ENCODE peak calls at places on chromosome 1, in four cellular contexts. B is CD8-positive, alpha-beta T cell; I is substantia nigra; V is A549. J is an unnamed sample.

GRCh38 chr1:75053207-75053606 is 81.0 kb upstream of the LHX8 start:
- DNase-seq in I (no peak), B (no peak), V (no peak), J (no peak)

GRCh38 chr1:77661696-77662095 is 20.8 kb downstream of the ZZZ3 start:
- DNase-seq in B (no peak), V (no peak), I (no peak), J (no peak)

GRCh38 chr1:231590453-231591198 is 36.0 kb upstream of the DISC1 start:
- DNase-seq in V (peak; percentile 35), B (no peak), I (no peak), J (no peak)

GRCh38 chr1:39720094-39720999 is 18.3 kb upstream of the PPIE start:
- DNase-seq in B (no peak), I (no peak), V (no peak), J (no peak)

GRCh38 chr1:238681021-238681420 is 705.3 kb upstream of the CHRM3 start:
- DNase-seq in I (no peak), V (no peak), B (no peak), J (no peak)

GRCh38 chr1:186050360-186050759 is 316.2 kb downstream of the HMCN1 start:
- DNase-seq in I (no peak), B (no peak), V (no peak), J (no peak)

GRCh38 chr1:32321712-32322291 is 14.2 kb downstream of the MARCKSL1 start:
- DNase-seq in I (no peak), B (no peak), V (peak; percentile 42), J (no peak)

GRCh38 chr1:38452246-38452645 is 405.7 kb upstream of the POU3F1 start:
- DNase-seq in V (no peak), B (no peak), I (no peak), J (no peak)

GRCh38 chr1:222530852-222531251 is 17.1 kb downstream of the HHIPL2 start:
- DNase-seq in I (no peak), B (no peak), V (no peak), J (no peak)
- H3K27ac ChIP-seq in I (no peak overlapping the region), B (no peak overlapping the region), V (no peak overlapping the region), J (no peak overlapping the region)

GRCh38 chr1:151288502-151288901 is 6.4 kb downstream of the ZNF687 start:
- DNase-seq in I (no peak), V (no peak), B (no peak), J (no peak)

GRCh38 chr1:151287341-151287699 is 5.2 kb downstream of the ZNF687 start:
- DNase-seq in I (no peak), V (no peak), B (no peak), J (no peak)

GRCh38 chr1:151289080-151289935 is 7.2 kb downstream of the ZNF687 start:
- DNase-seq in V (no peak), I (no peak), B (no peak), J (no peak)

GRCh38 chr1:151287767-151288500 is 5.8 kb downstream of the ZNF687 start:
- DNase-seq in B (no peak), V (no peak), I (no peak), J (no peak)

DNA sequence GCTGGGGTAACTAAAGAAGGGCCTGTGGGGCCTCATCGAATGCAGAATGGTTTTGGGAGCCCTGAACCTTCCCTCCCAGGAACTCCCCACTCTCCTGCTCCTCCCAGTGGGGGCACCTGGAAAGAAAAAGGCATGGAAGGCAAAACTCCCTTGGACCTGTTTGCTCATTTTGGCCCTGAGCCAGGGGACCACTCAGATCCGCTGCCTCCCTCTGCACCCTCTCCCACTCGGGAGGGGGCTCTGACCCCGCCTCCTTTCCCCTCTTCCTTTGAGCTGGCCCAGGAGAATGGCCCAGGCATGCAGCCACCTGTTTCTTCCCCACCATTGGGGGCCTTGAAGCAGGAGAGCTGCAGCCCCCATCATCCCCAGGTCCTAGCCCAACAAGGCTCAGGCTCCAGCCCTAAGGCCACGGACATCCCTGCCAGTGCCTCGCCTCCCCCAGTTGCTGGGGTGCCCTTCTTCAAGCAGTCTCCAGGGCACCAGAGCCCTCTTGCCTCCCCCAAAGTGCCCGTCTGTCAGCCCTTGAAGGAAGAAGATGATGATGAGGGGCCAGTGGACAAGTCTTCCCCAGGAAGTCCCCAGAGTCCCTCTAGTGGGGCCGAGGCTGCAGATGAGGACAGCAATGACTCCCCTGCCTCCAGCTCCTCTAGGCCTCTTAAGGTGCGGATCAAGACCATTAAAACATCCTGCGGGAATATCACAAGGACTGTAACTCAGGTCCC is 4.7 kb downstream of the ZNF687 start:
- DNase-seq in V (no peak), B (no peak), I (no peak), J (no peak)
- H3K27ac ChIP-seq in V (no peak overlapping the region), B (no peak overlapping the region), I (no peak overlapping the region), J (no peak overlapping the region)

DNA sequence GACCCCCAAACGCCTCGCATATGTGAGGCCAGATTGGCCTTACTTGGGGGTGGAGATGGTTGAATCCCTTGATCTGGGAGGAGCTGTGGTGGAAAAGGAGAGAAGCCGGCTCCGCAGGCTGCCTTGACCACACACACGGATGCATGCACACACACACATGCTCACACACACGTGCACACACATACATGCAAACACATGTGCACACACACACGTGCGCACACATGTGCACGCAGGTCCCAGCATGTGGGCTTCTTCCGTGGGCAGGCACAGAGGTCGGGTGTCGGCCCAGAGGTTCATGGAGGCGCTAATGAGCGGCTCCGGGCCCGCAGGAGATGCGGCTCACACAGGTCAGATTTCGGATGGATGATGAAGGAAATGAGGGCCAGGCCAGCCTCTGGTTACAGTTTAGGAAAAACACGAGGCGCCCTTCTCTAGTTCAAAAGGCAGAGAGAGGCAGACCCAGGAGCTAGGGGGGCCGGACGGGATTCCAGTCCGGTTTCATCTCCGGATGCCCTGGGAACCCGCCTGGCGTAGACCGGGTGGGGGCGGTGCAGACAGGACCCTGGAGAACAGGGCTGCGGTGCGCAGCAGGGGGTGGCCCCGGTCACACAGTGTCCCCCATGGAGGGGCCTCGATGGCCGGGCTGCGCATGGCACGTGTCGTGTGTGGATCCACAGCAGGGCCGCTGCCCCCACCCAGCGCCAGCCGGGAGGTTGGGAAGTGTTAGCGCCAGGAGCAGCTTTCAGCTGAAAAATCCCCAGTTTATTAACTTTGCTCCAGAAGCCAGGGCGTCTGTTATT is 91.1 kb upstream of the ACTRT2 start:
- DNase-seq in I (no peak), B (no peak), V (no peak), J (no peak)
- H3K27ac ChIP-seq in I (no peak overlapping the region), B (no peak overlapping the region), V (no peak overlapping the region), J (no peak overlapping the region)

GRCh38 chr1:8554956-8555534 is 237.1 kb downstream of the SLC45A1 start:
- DNase-seq in B (no peak), V (no peak), I (no peak), J (peak; percentile 16)

GRCh38 chr1:8551057-8551456 is 233.1 kb downstream of the SLC45A1 start:
- DNase-seq in B (no peak), V (peak; percentile 18), I (no peak), J (no peak)

GRCh38 chr1:8551613-8552093 is 233.7 kb downstream of the SLC45A1 start:
- DNase-seq in V (no peak), B (no peak), I (no peak), J (no peak)

GRCh38 chr1:8552135-8552534 is 234.2 kb downstream of the SLC45A1 start:
- DNase-seq in B (no peak), V (no peak), I (no peak), J (no peak)

DNA sequence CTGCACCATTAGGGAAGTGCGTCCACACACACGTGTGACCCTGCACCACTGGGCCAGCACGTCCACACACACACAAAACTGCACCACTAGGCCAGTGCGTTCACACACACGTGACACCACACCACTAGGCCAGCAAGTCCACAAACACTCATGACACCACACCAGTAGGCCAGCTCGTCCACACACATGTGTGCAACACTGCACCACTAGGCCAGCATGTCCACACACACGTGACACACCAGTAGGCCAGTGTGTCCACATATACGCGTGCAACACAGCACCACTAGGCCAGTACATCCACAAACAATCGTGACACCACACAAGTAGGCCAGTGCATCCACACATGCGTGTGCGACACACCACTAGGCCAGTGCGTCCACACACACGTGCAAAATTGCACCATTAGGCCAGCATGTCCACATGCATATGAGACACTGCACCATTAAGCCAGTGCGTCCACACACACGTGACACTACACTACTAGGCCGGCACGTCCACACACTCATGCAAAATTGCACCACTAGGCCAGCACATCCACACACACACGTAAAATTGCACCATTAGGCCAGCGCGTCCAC is 235.0 kb downstream of the SLC45A1 start:
- DNase-seq in V (no peak), B (no peak), I (no peak), J (no peak)
- H3K27ac ChIP-seq in V (no peak overlapping the region), B (no peak overlapping the region), I (peak overlapping the region; percentile 62), J (no peak overlapping the region)

DNA sequence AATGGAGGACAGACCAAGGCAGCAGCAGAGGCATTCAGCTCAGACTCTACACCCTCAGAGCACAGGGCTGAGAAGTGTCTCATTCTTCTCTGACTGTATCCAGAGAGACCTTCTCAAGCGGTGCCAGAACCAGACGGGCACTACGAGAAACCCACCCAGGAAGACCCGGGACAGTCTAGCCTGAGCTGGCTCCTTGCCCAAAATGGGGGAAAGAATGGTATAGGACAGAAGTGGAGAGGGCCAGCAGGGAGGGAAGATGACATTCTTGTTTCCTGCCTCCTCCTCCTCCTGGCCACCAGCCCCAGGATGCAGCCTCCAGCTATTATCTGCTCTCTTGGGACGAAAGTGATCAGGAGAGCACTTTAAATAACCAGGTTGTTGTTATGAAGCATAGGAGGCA is 22.6 kb upstream of the PRELP start:
- DNase-seq in V (no peak), B (no peak), I (no peak), J (no peak)
- H3K27ac ChIP-seq in V (no peak overlapping the region), B (no peak overlapping the region), I (no peak overlapping the region), J (no peak overlapping the region)

GRCh38 chr1:55315552-55315951 is 100.4 kb upstream of the USP24 start:
- DNase-seq in B (no peak), V (no peak), I (no peak), J (no peak)

GRCh38 chr1:55314740-55315139 is 99.6 kb upstream of the USP24 start:
- DNase-seq in I (no peak), B (no peak), V (no peak), J (no peak)

GRCh38 chr1:55317673-55318072 is 102.5 kb upstream of the USP24 start:
- DNase-seq in V (no peak), I (no peak), B (no peak), J (no peak)

GRCh38 chr1:55317263-55317662 is 102.1 kb upstream of the USP24 start:
- DNase-seq in B (no peak), V (no peak), I (no peak), J (no peak)

GRCh38 chr1:55316494-55316893 is 101.3 kb upstream of the USP24 start:
- DNase-seq in B (no peak), V (no peak), I (no peak), J (no peak)
- H3K27ac ChIP-seq in B (no peak overlapping the region), V (peak overlapping the region; percentile 75), I (no peak overlapping the region), J (no peak overlapping the region)

GRCh38 chr1:46044116-46044515 is 88.3 kb downstream of the PIK3R3 start:
- DNase-seq in B (no peak), I (no peak), V (no peak), J (no peak)
- H3K27ac ChIP-seq in B (no peak overlapping the region), I (no peak overlapping the region), V (no peak overlapping the region), J (no peak overlapping the region)

DNA sequence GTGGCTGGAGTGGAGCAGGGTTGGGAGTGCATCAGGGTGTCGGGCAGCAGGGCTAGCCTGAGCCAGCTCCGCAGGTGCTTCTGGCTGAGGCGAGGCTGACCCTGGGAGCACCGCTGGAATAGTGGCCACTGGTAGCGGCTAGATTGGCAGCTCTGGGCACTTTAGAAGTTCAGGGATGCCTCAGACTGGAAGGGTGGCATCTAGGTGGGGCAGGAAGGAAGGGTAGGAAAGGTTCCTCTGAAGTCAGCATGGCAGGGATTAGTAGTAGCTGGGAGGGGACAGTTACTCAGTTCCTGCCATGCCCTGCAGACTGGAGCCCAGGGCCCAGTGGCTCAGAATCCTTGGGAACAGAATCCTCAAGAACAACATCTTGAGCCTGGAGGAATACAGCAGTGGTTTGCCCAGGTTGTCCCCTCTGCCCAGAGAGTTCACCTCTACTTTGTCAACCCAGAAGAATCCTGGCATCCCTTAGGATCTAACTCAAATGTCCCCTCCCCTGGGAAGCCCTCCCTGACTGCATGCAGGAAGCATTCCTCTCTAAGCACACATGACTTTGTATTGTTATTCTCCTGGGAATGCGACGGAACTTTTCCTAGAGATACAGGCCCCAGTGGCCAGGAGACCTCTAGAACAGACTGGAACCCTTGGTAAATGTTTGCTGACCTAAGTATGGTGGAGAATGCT is 39.4 kb upstream of the BCAR3 start:
- DNase-seq in I (no peak), B (no peak), V (no peak), J (no peak)
- H3K27ac ChIP-seq in I (no peak overlapping the region), B (no peak overlapping the region), V (peak overlapping the region; percentile 24), J (peak overlapping the region; percentile 62)